ENCODE peak calls at places on chromosome 7, in six cellular contexts. A is HepG2, H is cardiac fibroblast, R is NCI-H69, V is endodermal cell, Q is A549. X is an unnamed sample.

GRCh38 chr7:139777304-139777890 is 401 bp downstream of the HIPK2 start:
- DNase-seq in A (no peak), H (peak), R (peak), V (peak), Q (no peak), X (no peak)

GRCh38 chr7:3493499-3493898 is 192.4 kb downstream of the SDK1 start:
- DNase-seq in A (peak), H (peak), R (no peak), V (no peak), Q (no peak), X (peak)

GRCh38 chr7:2886900-2887299 is 42.8 kb upstream of the GNA12 start:
- DNase-seq in A (peak), H (peak), R (peak), V (peak), Q (peak), X (peak)

GRCh38 chr7:131950758-131951157 is 394.3 kb upstream of the PODXL start:
- DNase-seq in A (no peak), H (no peak), R (no peak), V (no peak), Q (no peak), X (no peak)

GRCh38 chr7:41169307-41169706 is 533.6 kb downstream of the INHBA start:
- DNase-seq in A (no peak), H (no peak), R (no peak), V (no peak), Q (no peak), X (no peak)

GRCh38 chr7:121544726-121545125 is 148.6 kb upstream of the FAM3C start:
- DNase-seq in A (peak), H (peak), R (peak), V (peak), Q (peak), X (peak)

GRCh38 chr7:157309990-157310668 is 26.7 kb upstream of the DNAJB6 start:
- DNase-seq in A (peak), H (peak), R (peak), V (peak), Q (peak), X (peak)

GRCh38 chr7:134962270-134962669 is 24.0 kb upstream of the AGBL3 start:
- DNase-seq in A (no peak), H (no peak), R (no peak), V (no peak), Q (no peak), X (no peak)

GRCh38 chr7:106813705-106814305 is 51.3 kb upstream of the PIK3CG start:
- DNase-seq in A (no peak), H (no peak), R (no peak), V (no peak), Q (no peak), X (no peak)

GRCh38 chr7:80781561-80781979 is 137.3 kb downstream of the SEMA3C start:
- DNase-seq in A (no peak), H (peak), R (peak), V (peak), Q (peak), X (peak)

GRCh38 chr7:146966274-146966673 is 849.7 kb downstream of the CNTNAP2 start:
- DNase-seq in A (no peak), H (no peak), R (no peak), V (no peak), Q (no peak), X (no peak)

GRCh38 chr7:103751476-103751875 is 238.0 kb downstream of the RELN start:
- DNase-seq in A (no peak), H (no peak), R (no peak), V (no peak), Q (no peak), X (no peak)

GRCh38 chr7:100219271-100219737 is 445 bp upstream of the PVRIG start:
- DNase-seq in A (no peak), H (no peak), R (no peak), V (no peak), Q (no peak), X (no peak)

GRCh38 chr7:55142919-55143600 is 124.2 kb downstream of the EGFR start:
- DNase-seq in A (no peak), H (no peak), R (no peak), V (no peak), Q (no peak), X (no peak)

X was measured in skeletal muscle cell.